ENCODE peak calls at places on chromosomes 4 and X, in seven cellular contexts. L is vagina, V is transverse colon, Y is suprapubic skin, W is gastrocnemius medialis, T is A549, Z is K562. K is an unnamed sample.

GRCh38 chr4:48718818-48719465 is 61.1 kb downstream of the FRYL start:
- DNase-seq in L (no peak), V (no peak), Y (no peak), W (no peak), T (no peak), Z (no peak), K (no peak)

GRCh38 chr4:25632135-25632534 is 23.5 kb upstream of the SLC34A2 start:
- DNase-seq in L (no peak), V (peak; percentile 10), Y (no peak), W (no peak), T (peak; percentile 44), Z (no peak), K (no peak)

GRCh38 chr4:157978680-157979361 is 194.0 kb downstream of the GASK1B start:
- DNase-seq in L (no peak), V (peak; percentile 8), Y (no peak), W (no peak), T (peak; percentile 59), Z (peak; percentile 57), K (peak; percentile 58)

GRCh38 chrX:97683256-97683655 is 799.5 kb downstream of the RPA4 start:
- DNase-seq in L (no peak), V (peak; percentile 34), Y (no peak), W (no peak), T (no peak), Z (no peak), K (no peak)

GRCh38 chrX:21657318-21658151 is 595 bp downstream of the KLHL34 start:
- DNase-seq in L (no peak), V (no peak), Y (no peak), W (peak; percentile 60), T (no peak), Z (no peak), K (no peak)

GRCh38 chr4:86993909-86994672 is 59.3 kb downstream of the AFF1 start:
- DNase-seq in L (no peak), V (no peak), Y (no peak), W (no peak), T (no peak), Z (no peak), K (no peak)

GRCh38 chr4:108881190-108881589 is 118.3 kb upstream of the ETNPPL start:
- DNase-seq in L (no peak), V (no peak), Y (no peak), W (no peak), T (no peak), Z (no peak), K (no peak)

GRCh38 chrX:79259073-79259689 is 108.0 kb downstream of the ITM2A start:
- DNase-seq in L (no peak), V (no peak), Y (no peak), W (no peak), T (no peak), Z (no peak), K (peak; percentile 78)

GRCh38 chr4:15149842-15150592 is 147.7 kb downstream of the CPEB2 start:
- DNase-seq in L (no peak), V (peak; percentile 46), Y (peak; percentile 77), W (peak; percentile 64), T (peak; percentile 87), Z (peak; percentile 92), K (peak; percentile 92)

GRCh38 chr4:140837742-140838141 is 81.6 kb upstream of the TBC1D9 start:
- DNase-seq in L (no peak), V (no peak), Y (no peak), W (no peak), T (no peak), Z (no peak), K (no peak)

GRCh38 chr4:169664615-169665014 is 44.2 kb downstream of the CLCN3 start:
- DNase-seq in L (no peak), V (no peak), Y (no peak), W (no peak), T (no peak), Z (no peak), K (no peak)

GRCh38 chr4:88599298-88599697 is 7.0 kb downstream of the HERC3 start:
- DNase-seq in L (no peak), V (no peak), Y (no peak), W (no peak), T (peak; percentile 16), Z (no peak), K (no peak)

GRCh38 chr4:47482326-47482725 is 2.7 kb upstream of the ATP10D start:
- DNase-seq in L (no peak), V (no peak), Y (no peak), W (no peak), T (no peak), Z (no peak), K (no peak)

GRCh38 chr4:112189754-112190153 is 41.8 kb upstream of the AP1AR start:
- DNase-seq in L (no peak), V (no peak), Y (no peak), W (no peak), T (peak; percentile 26), Z (no peak), K (no peak)

GRCh38 chr4:116361782-116362181 is 723.6 kb downstream of the TRAM1L1 start:
- DNase-seq in L (no peak), V (no peak), Y (no peak), W (no peak), T (no peak), Z (no peak), K (no peak)

GRCh38 chr4:184420881-184421416 is 53.4 kb downstream of the IRF2 start:
- DNase-seq in L (no peak), V (no peak), Y (no peak), W (no peak), T (no peak), Z (no peak), K (no peak)

GRCh38 chr4:15255537-15255936 is 172.3 kb upstream of the C1QTNF7 start:
- DNase-seq in L (no peak), V (no peak), Y (no peak), W (no peak), T (no peak), Z (no peak), K (no peak)

GRCh38 chrX:120308558-120308957 is 2.7 kb downstream of the TMEM255A start:
- DNase-seq in L (no peak), V (no peak), Y (no peak), W (no peak), T (no peak), Z (no peak), K (no peak)

GRCh38 chr4:107709916-107710315 is 10.1 kb downstream of the PAPSS1 start:
- DNase-seq in L (no peak), V (no peak), Y (no peak), W (no peak), T (no peak), Z (no peak), K (peak; percentile 77)

GRCh38 chr4:3671571-3672464 is 94.4 kb upstream of the ADRA2C start:
- DNase-seq in L (no peak), V (no peak), Y (peak; percentile 9), W (no peak), T (peak; percentile 31), Z (no peak), K (no peak)

GRCh38 chr4:42844422-42844821 is 48.1 kb upstream of the GRXCR1 start:
- DNase-seq in L (no peak), V (no peak), Y (no peak), W (no peak), T (no peak), Z (no peak), K (no peak)

GRCh38 chr4:120139392-120139791 is 72.7 kb upstream of the MAD2L1 start:
- DNase-seq in L (no peak), V (no peak), Y (no peak), W (no peak), T (no peak), Z (no peak), K (no peak)

GRCh38 chr4:107035711-107036601 is at the start of gene DKK2:
- DNase-seq in L (no peak), V (peak; percentile 10), Y (peak; percentile 78), W (peak; percentile 18), T (no peak), Z (no peak), K (peak; percentile 6)

DNA sequence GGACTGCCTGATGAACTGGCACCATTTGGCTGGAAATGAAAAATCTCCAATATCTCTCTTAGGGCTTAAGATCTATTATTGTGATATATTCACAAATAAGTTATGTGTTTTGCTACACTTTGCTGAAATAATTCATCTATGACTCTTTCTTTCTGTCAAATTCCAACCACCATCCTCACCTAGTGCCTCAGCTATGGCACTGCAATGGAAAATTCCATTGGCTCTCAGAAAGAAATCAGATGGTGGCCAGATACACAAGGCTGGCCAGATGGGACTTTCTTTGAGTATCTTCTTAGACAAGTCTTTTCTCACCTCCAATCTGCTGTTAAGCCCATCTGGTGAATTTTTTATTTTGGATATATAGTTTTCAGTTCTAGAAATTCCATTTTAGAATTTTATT is 28.0 kb downstream of the NAT8L start:
- DNase-seq in L (no peak), V (no peak), Y (no peak), W (no peak), T (no peak), Z (no peak), K (no peak)
- TF ChIP-seq CTCF in L (no peak), V (no peak), Y (no peak), W (no peak), T (no peak), Z (no peak), K (no peak)

DNA sequence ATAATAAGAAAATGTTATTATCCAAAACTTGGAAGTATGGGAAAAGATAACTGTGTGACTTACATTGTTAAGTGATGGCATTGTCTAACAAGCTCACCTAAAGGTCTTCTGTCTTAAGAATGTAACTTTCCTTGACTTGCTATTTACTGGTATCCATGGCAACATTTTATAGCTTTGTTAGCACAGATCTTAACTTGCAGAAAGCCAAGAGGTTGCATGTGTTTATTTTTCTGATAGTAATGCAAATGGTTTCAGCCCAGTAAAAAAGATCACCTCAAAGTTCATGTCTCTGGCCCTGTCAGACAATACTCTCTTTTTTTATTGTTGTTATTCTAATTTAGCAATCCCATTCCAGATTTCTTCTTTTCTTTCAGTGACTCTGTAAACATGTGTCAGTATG is 425.3 kb downstream of the SPRY1 start:
- DNase-seq in L (no peak), V (no peak), Y (no peak), W (no peak), T (peak; percentile 5), Z (no peak), K (no peak)
- TF ChIP-seq POLR2A in L (no peak), V (no peak), Y (no peak), W (no peak), T (no peak), Z (no peak), K (no peak)

GRCh38 chr4:77044458-77045124 is 31.2 kb downstream of the CCNI start:
- DNase-seq in L (no peak), V (no peak), Y (no peak), W (no peak), T (peak; percentile 8), Z (peak; percentile 16), K (peak; percentile 43)

GRCh38 chr4:77043507-77044131 is 32.2 kb downstream of the CCNI start:
- DNase-seq in L (no peak), V (no peak), Y (no peak), W (no peak), T (no peak), Z (no peak), K (no peak)

GRCh38 chr4:77040856-77041576 is 34.8 kb downstream of the CCNI start:
- DNase-seq in L (no peak), V (no peak), Y (no peak), W (no peak), T (no peak), Z (no peak), K (peak; percentile 9)

GRCh38 chr4:77047037-77047436 is 28.8 kb downstream of the CCNI start:
- DNase-seq in L (no peak), V (no peak), Y (no peak), W (no peak), T (no peak), Z (peak; percentile 49), K (no peak)

GRCh38 chr4:77045490-77045889 is 30.3 kb downstream of the CCNI start:
- DNase-seq in L (no peak), V (no peak), Y (no peak), W (no peak), T (peak; percentile 10), Z (no peak), K (peak; percentile 12)
- TF ChIP-seq CTCF in L (no peak), V (peak; percentile 15), Y (no peak), W (no peak), T (no peak), Z (peak; percentile 18), K (no peak)

GRCh38 chrX:151085207-151085606 is 91.2 kb upstream of the GPR50 start:
- DNase-seq in L (no peak), V (no peak), Y (no peak), W (no peak), T (no peak), Z (no peak), K (no peak)
- TF ChIP-seq POLR2A in L (no peak), V (no peak), Y (no peak), W (no peak), T (no peak), Z (no peak), K (no peak)

K was measured in NB4.